ENCODE peak calls at places on chromosome 6, in seven cellular contexts. A, H, D, W, F, V and Z are unnamed samples.

GRCh38 chr6:154229796-154230195 is 126.8 kb downstream of the IPCEF1 start:
- DNase-seq in A (no peak), H (no peak), D (no peak), W (no peak), F (no peak), V (no peak), Z (no peak)

GRCh38 chr6:159533568-159533967 is 159.5 kb downstream of the SOD2 start:
- DNase-seq in A (no peak), H (no peak), D (no peak), W (peak), F (no peak), V (no peak), Z (no peak)

GRCh38 chr6:90271831-90272230 is 24.8 kb downstream of the BACH2 start:
- DNase-seq in A (no peak), H (no peak), D (no peak), W (no peak), F (no peak), V (no peak), Z (no peak)

GRCh38 chr6:158290659-158291058 is 21.6 kb upstream of the TULP4 start:
- DNase-seq in A (no peak), H (peak), D (no peak), W (no peak), F (no peak), V (no peak), Z (no peak)

GRCh38 chr6:100460650-100461204 is 4.0 kb downstream of the SIM1 start:
- DNase-seq in A (no peak), H (no peak), D (no peak), W (no peak), F (no peak), V (no peak), Z (no peak)

GRCh38 chr6:31865205-31866118 is 2.8 kb upstream of the NEU1 start:
- DNase-seq in A (no peak), H (no peak), D (no peak), W (peak), F (no peak), V (no peak), Z (no peak)

GRCh38 chr6:4662886-4663285 is 113.3 kb upstream of the CDYL start:
- DNase-seq in A (no peak), H (no peak), D (no peak), W (no peak), F (no peak), V (no peak), Z (no peak)

GRCh38 chr6:148021715-148022114 is 320.9 kb upstream of the SASH1 start:
- DNase-seq in A (no peak), H (no peak), D (no peak), W (no peak), F (no peak), V (no peak), Z (no peak)

GRCh38 chr6:6806793-6807518 is 218.4 kb downstream of the LY86 start:
- DNase-seq in A (no peak), H (no peak), D (no peak), W (no peak), F (peak), V (no peak), Z (no peak)

GRCh38 chr6:46937623-46938022 is 15.9 kb upstream of the ADGRF5 start:
- DNase-seq in A (no peak), H (no peak), D (no peak), W (no peak), F (no peak), V (no peak), Z (no peak)

GRCh38 chr6:35919085-35919826 is 1.6 kb downstream of the SRPK1 start:
- DNase-seq in A (no peak), H (no peak), D (no peak), W (peak), F (no peak), V (no peak), Z (no peak)

GRCh38 chr6:132194529-132194928 is 206.7 kb downstream of the MOXD1 start:
- DNase-seq in A (no peak), H (no peak), D (no peak), W (no peak), F (no peak), V (no peak), Z (no peak)

GRCh38 chr6:132202569-132202968 is 198.7 kb downstream of the MOXD1 start:
- DNase-seq in A (no peak), H (no peak), D (no peak), W (peak), F (no peak), V (no peak), Z (no peak)

GRCh38 chr6:132199343-132199742 is 201.9 kb downstream of the MOXD1 start:
- DNase-seq in A (no peak), H (no peak), D (no peak), W (peak), F (no peak), V (no peak), Z (no peak)

GRCh38 chr6:132198040-132198439 is 203.2 kb downstream of the MOXD1 start:
- DNase-seq in A (no peak), H (no peak), D (no peak), W (peak), F (no peak), V (no peak), Z (no peak)

DNA sequence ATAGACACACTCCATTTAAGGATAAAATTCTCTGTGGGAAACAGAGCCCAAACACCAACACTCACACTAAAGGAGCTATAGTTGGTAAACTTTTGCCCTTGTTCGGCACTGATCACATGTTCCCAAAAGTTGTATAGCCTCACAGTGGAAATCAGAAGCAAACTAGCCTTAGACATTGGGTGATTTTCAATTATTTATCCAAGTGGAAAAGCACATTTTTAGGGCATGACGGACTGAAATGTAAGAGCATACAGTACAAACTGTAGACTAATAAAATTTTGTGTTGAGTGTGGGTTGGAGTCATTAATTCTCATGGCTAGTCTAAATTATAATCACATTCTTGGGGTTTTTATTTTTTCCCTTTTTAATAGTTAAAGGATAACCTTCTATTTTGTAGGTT is 202.4 kb downstream of the MOXD1 start:
- DNase-seq in A (no peak), H (no peak), D (no peak), W (peak), F (no peak), V (no peak), Z (no peak)
- H3K4me3 ChIP-seq in A (no peak), H (no peak), D (no peak), W (no peak), F (no peak), V (no peak), Z (no peak)

DNA sequence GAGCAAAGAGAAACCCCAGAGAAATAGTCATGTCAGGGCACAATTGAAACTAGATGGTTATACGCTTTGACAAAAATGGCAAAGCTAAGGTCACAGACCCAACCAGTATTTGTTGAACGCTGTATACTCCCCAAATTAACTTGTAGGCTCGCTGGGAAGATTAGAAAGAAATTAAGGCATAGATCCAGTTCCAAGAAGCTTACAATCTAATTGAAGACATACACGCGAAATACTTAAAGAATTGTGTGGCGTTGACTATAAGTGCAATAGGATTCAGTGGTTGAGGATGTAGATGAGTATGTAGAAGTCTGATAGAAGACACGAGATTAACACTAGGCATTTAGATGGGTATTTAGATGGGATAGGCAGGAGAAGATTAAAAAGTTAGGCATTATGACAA is 525 bp downstream of the FAM229B start:
- DNase-seq in A (no peak), H (no peak), D (no peak), W (no peak), F (no peak), V (no peak), Z (no peak)
- H3K27ac ChIP-seq in A (peak), H (no peak), D (peak), W (peak), F (peak), V (peak), Z (peak)

DNA sequence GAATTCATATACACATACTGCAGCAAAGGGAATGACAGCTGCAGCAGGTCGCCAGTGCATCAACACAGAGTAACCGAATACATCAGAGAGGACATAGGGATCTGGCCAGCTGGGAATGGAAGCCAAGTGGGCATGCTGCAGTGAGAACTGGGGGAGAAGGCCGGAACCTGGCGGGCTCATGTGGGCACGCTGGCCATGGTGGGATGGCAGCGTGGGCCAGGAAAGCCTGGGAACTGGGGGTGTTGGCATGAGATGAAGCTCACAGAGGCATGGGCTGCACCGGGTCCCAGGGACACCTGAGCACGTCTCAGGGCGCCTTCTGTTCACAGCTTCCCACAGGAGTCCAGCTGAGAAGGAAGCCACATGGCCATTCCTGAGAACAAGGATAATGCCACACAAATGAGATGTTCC is 139.5 kb upstream of the AGPAT4 start:
- DNase-seq in A (no peak), H (no peak), D (peak), W (no peak), F (no peak), V (no peak), Z (no peak)
- H3K4me3 ChIP-seq in A (no peak), H (no peak), D (no peak), W (no peak), F (no peak), V (no peak), Z (no peak)

GRCh38 chr6:92779758-92780157 is 639.6 kb downstream of the EPHA7 start:
- DNase-seq in A (no peak), H (no peak), D (no peak), W (peak), F (no peak), V (no peak), Z (no peak)

DNA sequence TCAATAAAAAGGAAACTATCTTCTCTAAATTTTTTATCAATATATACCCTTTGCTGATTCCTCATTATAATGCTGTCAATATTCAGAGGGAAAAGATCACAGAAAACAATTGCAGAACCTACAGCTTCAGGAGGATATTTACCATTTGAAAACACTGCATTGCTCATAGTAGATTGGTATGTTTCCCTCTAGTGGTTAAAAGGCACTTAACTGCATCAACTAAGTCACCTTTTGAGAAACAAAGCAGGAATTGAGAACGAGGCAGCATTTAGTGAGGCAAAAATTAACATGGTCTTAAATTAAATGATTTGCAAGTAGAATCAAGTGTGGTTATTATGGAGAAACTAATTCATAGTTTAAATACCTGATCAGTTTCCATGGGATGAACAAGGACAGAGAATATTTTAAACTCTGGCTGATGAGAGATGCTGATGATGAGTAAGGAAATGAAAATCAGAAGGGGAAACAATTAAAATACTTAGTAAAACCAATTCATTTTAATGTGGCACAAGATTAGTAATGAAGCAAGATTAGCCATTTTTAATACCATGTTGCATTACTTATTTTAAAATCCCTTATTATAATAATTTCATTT is 642.1 kb downstream of the EPHA7 start:
- DNase-seq in A (no peak), H (no peak), D (no peak), W (peak), F (no peak), V (no peak), Z (no peak)
- H3K27ac ChIP-seq in A (no peak), H (no peak), D (no peak), W (no peak), F (no peak), V (no peak), Z (no peak)